ENCODE peak calls at places on chromosomes 7 and 10, in six cellular contexts. D is pancreas; G is dorsolateral prefrontal cortex; Y is EL; K is stimulated activated CD8-positive, alpha-beta memory T cell treated with anti-CD3 and anti-CD28 coated beads, Interleukin-4, amount 100 ng/mL, for 1 hour; N is ELR. X is an unnamed sample.
A peak's percentile ranks its signal among the peaks of the same experiment; 100 is the strongest.

GRCh38 chr10:8602821-8603220 is 548.3 kb downstream of the GATA3 start:
- DNase-seq in D (no peak), G (no peak), Y (no peak), K (no peak), N (no peak), X (no peak)

GRCh38 chr7:28955723-28956607 is 2.2 kb downstream of the TRIL start:
- DNase-seq in D (peak; percentile 90), G (no peak), Y (peak; percentile 6), K (no peak), N (no peak), X (no peak)

GRCh38 chr10:131649609-131650008 is 251.2 kb upstream of the PPP2R2D start:
- DNase-seq in D (peak; percentile 40), G (no peak), Y (no peak), K (no peak), N (no peak), X (no peak)

GRCh38 chr10:131094406-131095108 is 217.0 kb downstream of the TCERG1L start:
- DNase-seq in D (no peak), G (no peak), Y (no peak), K (no peak), N (no peak), X (no peak)

GRCh38 chr7:107045195-107045960 is 873 bp downstream of the PRKAR2B start:
- DNase-seq in D (no peak), G (no peak), Y (no peak), K (no peak), N (peak; percentile 16), X (no peak)

GRCh38 chr10:83127942-83128575 is 1011.2 kb upstream of the GHITM start:
- DNase-seq in D (no peak), G (no peak), Y (no peak), K (no peak), N (no peak), X (no peak)

GRCh38 chr10:110867807-110868465 is 3.8 kb upstream of the PDCD4 start:
- DNase-seq in D (no peak), G (no peak), Y (no peak), K (no peak), N (no peak), X (no peak)

GRCh38 chr7:123367508-123368122 is 166.8 kb downstream of the IQUB start:
- DNase-seq in D (peak; percentile 26), G (no peak), Y (peak; percentile 5), K (no peak), N (peak; percentile 33), X (no peak)

GRCh38 chr10:81040947-81041346 is 503.2 kb downstream of the SH2D4B start:
- DNase-seq in D (no peak), G (no peak), Y (no peak), K (no peak), N (no peak), X (no peak)

GRCh38 chr10:112782176-112782907 is 167.7 kb upstream of the TCF7L2 start:
- DNase-seq in D (no peak), G (no peak), Y (no peak), K (no peak), N (no peak), X (no peak)

GRCh38 chr10:119460369-119461195 is 81.9 kb downstream of the RGS10 start:
- DNase-seq in D (no peak), G (no peak), Y (no peak), K (no peak), N (no peak), X (no peak)

GRCh38 chr7:37195388-37195787 is 253.3 kb downstream of the ELMO1 start:
- DNase-seq in D (no peak), G (no peak), Y (no peak), K (no peak), N (no peak), X (no peak)

GRCh38 chr7:15113752-15114151 is 211.2 kb upstream of the DGKB start:
- DNase-seq in D (no peak), G (no peak), Y (no peak), K (no peak), N (peak; percentile 72), X (no peak)

GRCh38 chr7:115008465-115009114 is 86.7 kb downstream of the MDFIC start:
- DNase-seq in D (peak; percentile 26), G (no peak), Y (no peak), K (no peak), N (peak; percentile 17), X (no peak)

GRCh38 chr7:151520419-151521229 is 929 bp upstream of the RHEB start:
- DNase-seq in D (peak; percentile 69), G (peak; percentile 56), Y (peak; percentile 40), K (no peak), N (peak; percentile 37), X (no peak)

GRCh38 chr10:87960230-87960629 is 96.8 kb downstream of the PTEN start:
- DNase-seq in D (no peak), G (no peak), Y (peak; percentile 56), K (no peak), N (peak; percentile 85), X (peak; percentile 19)

GRCh38 chr7:158396982-158397862 is 190.4 kb downstream of the PTPRN2 start:
- DNase-seq in D (no peak), G (no peak), Y (no peak), K (no peak), N (no peak), X (no peak)

GRCh38 chr10:123149162-123149567 is 1.2 kb downstream of the HMX2 start:
- DNase-seq in D (no peak), G (no peak), Y (no peak), K (no peak), N (no peak), X (no peak)

GRCh38 chr7:92916751-92917369 is 80.5 kb upstream of the CDK6 start:
- DNase-seq in D (peak; percentile 61), G (no peak), Y (peak; percentile 74), K (no peak), N (peak; percentile 60), X (peak; percentile 57)

GRCh38 chr10:9188022-9188810 is 1133.7 kb downstream of the GATA3 start:
- DNase-seq in D (no peak), G (no peak), Y (peak; percentile 47), K (no peak), N (no peak), X (no peak)

GRCh38 chr7:73939528-73939927 is 78.6 kb downstream of the TMEM270 start:
- DNase-seq in D (no peak), G (no peak), Y (no peak), K (no peak), N (no peak), X (no peak)

GRCh38 chr10:34127676-34128075 is 687.4 kb downstream of the PARD3 start:
- DNase-seq in D (no peak), G (no peak), Y (no peak), K (no peak), N (no peak), X (no peak)

GRCh38 chr7:29306276-29307036 is 111.9 kb downstream of the CHN2 start:
- DNase-seq in D (no peak), G (no peak), Y (peak; percentile 11), K (no peak), N (no peak), X (no peak)

GRCh38 chr7:128398016-128398840 is 11.6 kb downstream of the IMPDH1 start:
- DNase-seq in D (peak; percentile 62), G (no peak), Y (peak; percentile 46), K (no peak), N (peak; percentile 65), X (no peak)

GRCh38 chr10:24289235-24289634 is 80.3 kb downstream of the KIAA1217 start:
- DNase-seq in D (no peak), G (no peak), Y (no peak), K (no peak), N (no peak), X (no peak)

GRCh38 chr7:86926732-86927131 is 132.7 kb downstream of the ELAPOR2 start:
- DNase-seq in D (no peak), G (no peak), Y (peak; percentile 34), K (no peak), N (peak; percentile 53), X (peak; percentile 15)

GRCh38 chr7:103127006-103127405 is 21.9 kb downstream of the NAPEPLD start:
- DNase-seq in D (no peak), G (no peak), Y (no peak), K (no peak), N (no peak), X (no peak)

GRCh38 chr10:113085776-113086175 is 135.7 kb downstream of the TCF7L2 start:
- DNase-seq in D (no peak), G (no peak), Y (no peak), K (no peak), N (no peak), X (no peak)

GRCh38 chr7:64997927-64998391 is 7.1 kb upstream of the ZNF117 start:
- DNase-seq in D (peak; percentile 17), G (no peak), Y (peak; percentile 32), K (no peak), N (peak; percentile 36), X (no peak)

GRCh38 chr7:347001-347590 is 57.1 kb downstream of the FOXL3 start:
- DNase-seq in D (no peak), G (no peak), Y (no peak), K (no peak), N (no peak), X (no peak)

GRCh38 chr10:58358947-58359346 is 24.1 kb downstream of the UBE2D1 start:
- DNase-seq in D (no peak), G (no peak), Y (no peak), K (no peak), N (no peak), X (no peak)

GRCh38 chr7:376306-376969 is 86.5 kb downstream of the FOXL3 start:
- DNase-seq in D (peak; percentile 8), G (peak; percentile 38), Y (no peak), K (no peak), N (no peak), X (no peak)

GRCh38 chr10:124321433-124322072 is 97.2 kb downstream of the OAT start:
- DNase-seq in D (no peak), G (no peak), Y (no peak), K (no peak), N (no peak), X (no peak)

X was measured in non-pigmented ciliary epithelial cell.